ENCODE peak calls at places on chromosomes 16 and 17, in seven cellular contexts. C is cardiac fibroblast, X is GM04503, P is choroid plexus epithelial cell, Q is germinal center, H is H9, E is mucosa of gallbladder. N is an unnamed sample.

GRCh38 chr17:7111784-7112526 is 2.7 kb downstream of the ASGR2 start:
- DNase-seq in X (no peak), C (no peak), E (no peak), H (no peak), Q (no peak), P (no peak), N (no peak)

GRCh38 chr16:25217921-25218320 is 1.2 kb downstream of the AQP8 start:
- DNase-seq in P (no peak), Q (no peak), E (no peak), C (no peak), H (no peak), X (no peak), N (no peak)

GRCh38 chr16:18803569-18804462 is 2.5 kb upstream of the ARL6IP1 start:
- DNase-seq in H (no peak), X (no peak), E (no peak), C (peak), P (peak), Q (no peak), N (no peak)

GRCh38 chr17:21252289-21252874 is 828 bp downstream of the NATD1 start:
- DNase-seq in P (peak), H (no peak), E (no peak), X (no peak), Q (no peak), C (no peak), N (no peak)

GRCh38 chr17:8736362-8736761 is 8.3 kb downstream of the CCDC42 start:
- DNase-seq in Q (no peak), X (no peak), P (no peak), H (no peak), C (no peak), E (no peak), N (no peak)

GRCh38 chr16:80924372-80924978 is 82.2 kb downstream of the CMC2 start:
- DNase-seq in P (peak), Q (peak), E (peak), X (no peak), C (peak), H (peak), N (peak)

GRCh38 chr16:28910046-28911031 is 14.7 kb downstream of the RABEP2 start:
- DNase-seq in E (no peak), H (no peak), P (no peak), C (no peak), X (no peak), Q (no peak), N (no peak)

GRCh38 chr17:77281024-77281903 is 140.5 kb downstream of the SEC14L1 start:
- DNase-seq in E (peak), P (no peak), H (peak), C (no peak), Q (peak), X (no peak), N (no peak)

GRCh38 chr17:79952265-79952877 is 83.3 kb downstream of the TBC1D16 start:
- DNase-seq in C (no peak), E (no peak), H (no peak), Q (no peak), P (no peak), X (no peak), N (no peak)

GRCh38 chr17:64202683-64203430 is 60.2 kb downstream of the TEX2 start:
- DNase-seq in H (no peak), X (peak), E (no peak), P (peak), Q (no peak), C (peak), N (no peak)

GRCh38 chr16:86485746-86486145 is 24.6 kb upstream of the FOXF1 start:
- DNase-seq in H (no peak), Q (no peak), P (no peak), C (no peak), E (no peak), X (no peak), N (no peak)

GRCh38 chr17:910503-911194 is 68.9 kb downstream of the NXN start:
- DNase-seq in C (no peak), Q (no peak), H (no peak), P (peak), X (no peak), E (no peak), N (no peak)

GRCh38 chr17:75263051-75263450 is 1.4 kb downstream of the MRPS7 start:
- DNase-seq in C (no peak), E (no peak), X (no peak), Q (no peak), H (no peak), P (no peak), N (no peak)

GRCh38 chr17:77349976-77350830 is 209.4 kb downstream of the SEC14L1 start:
- DNase-seq in C (peak), E (peak), H (no peak), Q (no peak), X (no peak), P (peak), N (no peak)

GRCh38 chr16:4661661-4662060 is 31.7 kb upstream of the NUDT16L1 start:
- DNase-seq in H (no peak), C (no peak), P (no peak), X (no peak), Q (no peak), E (no peak), N (no peak)

GRCh38 chr17:33560871-33561270 is 267.8 kb upstream of the ASIC2 start:
- DNase-seq in Q (no peak), P (no peak), X (no peak), E (no peak), H (no peak), C (no peak), N (no peak)

GRCh38 chr16:1363501-1364041 is 11.8 kb downstream of the GNPTG start:
- DNase-seq in Q (peak), H (peak), E (no peak), X (no peak), P (peak), C (peak), N (peak)

GRCh38 chr17:10583834-10584233 is 34.4 kb upstream of the MYH2 start:
- DNase-seq in X (no peak), H (no peak), C (no peak), Q (no peak), E (no peak), P (no peak), N (no peak)

GRCh38 chr16:31177136-31177535 is 2.8 kb upstream of the FUS start:
- DNase-seq in C (peak), X (no peak), H (no peak), Q (no peak), P (peak), E (no peak), N (peak)

GRCh38 chr17:20063665-20064648 is 54.8 kb downstream of the SPECC1 start:
- DNase-seq in E (peak), H (peak), X (peak), C (peak), Q (no peak), P (peak), N (no peak)

GRCh38 chr16:46972971-46973456 is 460 bp downstream of the DNAJA2 start:
- DNase-seq in Q (peak), C (peak), E (peak), H (peak), X (no peak), P (peak), N (peak)

GRCh38 chr17:158379-158778 is 21.0 kb downstream of the SCGB1C2 start:
- DNase-seq in X (no peak), P (no peak), E (no peak), Q (no peak), H (no peak), C (no peak), N (no peak)

GRCh38 chr17:81499601-81499970 is 13.0 kb downstream of the ACTG1 start:
- DNase-seq in Q (no peak), X (no peak), C (no peak), E (no peak), H (no peak), P (no peak), N (no peak)

GRCh38 chr17:19741832-19742457 is 6.2 kb downstream of the ALDH3A1 start:
- DNase-seq in P (no peak), C (no peak), Q (no peak), X (no peak), H (no peak), E (no peak), N (no peak)

GRCh38 chr17:80104321-80104955 is 3.1 kb downstream of the GAA start:
- DNase-seq in H (peak), P (peak), C (peak), Q (no peak), E (no peak), X (no peak), N (no peak)

GRCh38 chr16:89155851-89156739 is 15.5 kb upstream of the CDH15 start:
- DNase-seq in X (peak), H (no peak), E (no peak), Q (no peak), P (peak), C (no peak), N (no peak)

GRCh38 chr17:81865733-81866439 is 5.3 kb downstream of the ARHGDIA start:
- DNase-seq in H (peak), P (peak), E (peak), X (no peak), Q (no peak), C (peak), N (peak)

GRCh38 chr17:31674305-31674704 is 184.7 kb downstream of the COPRS start:
- DNase-seq in E (no peak), Q (no peak), C (peak), H (no peak), P (peak), X (no peak), N (no peak)

GRCh38 chr17:39011907-39012468 is 44.8 kb upstream of the FBXO47 start:
- DNase-seq in C (no peak), H (peak), E (no peak), X (no peak), P (no peak), Q (no peak), N (peak)

GRCh38 chr17:1882836-1883235 is 53.0 kb downstream of the RPA1 start:
- DNase-seq in Q (peak), H (peak), X (no peak), E (peak), C (peak), P (peak), N (peak)

GRCh38 chr16:89283449-89283848 is 65.9 kb downstream of the ZNF778 start:
- DNase-seq in E (no peak), Q (no peak), P (no peak), X (no peak), H (no peak), C (no peak), N (no peak)

GRCh38 chr17:55140751-55141150 is 124.0 kb upstream of the HLF start:
- DNase-seq in P (peak), E (no peak), Q (no peak), C (no peak), X (no peak), H (no peak), N (no peak)

GRCh38 chr16:16004314-16004749 is 54.9 kb downstream of the ABCC1 start:
- DNase-seq in X (no peak), Q (no peak), C (peak), E (no peak), H (no peak), P (peak), N (no peak)

GRCh38 chr16:50165473-50165872 is 12.4 kb downstream of the TENT4B start:
- DNase-seq in H (no peak), Q (no peak), C (no peak), X (no peak), E (no peak), P (no peak), N (no peak)